ENCODE peak calls at places on chromosome 20, in four cellular contexts. P, H, X and O are unnamed samples.

GRCh38 chr20:47660983-47661711 is 124.1 kb downstream of the SULF2 start:
- DNase-seq in P (no peak), H (no peak), X (no peak), O (no peak)

GRCh38 chr20:44651507-44652373 is at the start of gene ADA:
- DNase-seq in P (no peak), H (peak), X (peak), O (no peak)

GRCh38 chr20:14481863-14482262 is 144.5 kb upstream of the FLRT3 start:
- DNase-seq in P (no peak), H (no peak), X (no peak), O (no peak)

GRCh38 chr20:21767739-21768223 is 62.3 kb downstream of the PAX1 start:
- DNase-seq in P (no peak), H (no peak), X (peak), O (no peak)

GRCh38 chr20:3606021-3606420 is 57.2 kb downstream of the GFRA4 start:
- DNase-seq in P (no peak), H (no peak), X (no peak), O (no peak)

GRCh38 chr20:50331469-50332251 is 141.0 kb downstream of the CEBPB start:
- DNase-seq in P (no peak), H (no peak), X (no peak), O (no peak)

GRCh38 chr20:25011831-25012241 is 19.3 kb upstream of the APMAP start:
- DNase-seq in P (no peak), H (no peak), X (no peak), O (no peak)

GRCh38 chr20:4661191-4661590 is 60.5 kb upstream of the PRND start:
- DNase-seq in P (no peak), H (no peak), X (no peak), O (no peak)

GRCh38 chr20:44023515-44024371 is 109.1 kb downstream of the TOX2 start:
- DNase-seq in P (no peak), H (no peak), X (no peak), O (no peak)

GRCh38 chr20:9912858-9913434 is 74.1 kb upstream of the PAK5 start:
- DNase-seq in P (peak), H (peak), X (peak), O (peak)

GRCh38 chr20:43558412-43559146 is at the start of gene SGK2:
- DNase-seq in P (no peak), H (no peak), X (no peak), O (no peak)

GRCh38 chr20:58228484-58229197 is at the start of gene ANKRD60:
- DNase-seq in P (no peak), H (no peak), X (peak), O (peak)